ENCODE peak calls at places on chromosomes 11 and 22, in ten cellular contexts. E, G, R, O, P, T, V, S, I and Q are unnamed samples. For H3K4me1 and H3K36me3, the result is how much of the 10 kb centered on the place peaks cover.

GRCh38 chr11:65417221-65417701 is 5.3 kb upstream of the NEAT1 start:
- DNase-seq in O (no peak), P (peak), V (no peak), G (peak), R (peak), I (no peak), E (peak), T (peak), S (no peak), Q (peak)

GRCh38 chr11:8503872-8504491 is 90.0 kb downstream of the STK33 start:
- DNase-seq in R (no peak), P (no peak), G (no peak), O (no peak), S (no peak), T (peak), I (peak), V (no peak), E (no peak), Q (no peak)

GRCh38 chr22:45604239-45604711 is 67.4 kb upstream of the ATXN10 start:
- DNase-seq in E (no peak), O (no peak), V (no peak), R (no peak), T (no peak), S (no peak), I (no peak), G (no peak), P (peak), Q (no peak)

GRCh38 chr11:21398195-21398594 is 728.8 kb downstream of the NELL1 start:
- DNase-seq in E (no peak), I (no peak), V (no peak), P (no peak), O (no peak), G (no peak), S (no peak), T (no peak), R (no peak), Q (no peak)

GRCh38 chr11:74770456-74770855 is 21.8 kb downstream of the RNF169 start:
- DNase-seq in E (no peak), V (no peak), G (no peak), P (no peak), O (no peak), T (no peak), R (no peak), I (no peak), S (no peak), Q (no peak)

GRCh38 chr11:44496391-44496790 is 69.1 kb upstream of the CD82 start:
- DNase-seq in G (no peak), P (no peak), V (no peak), S (no peak), T (no peak), I (no peak), R (no peak), E (no peak), O (no peak), Q (no peak)

GRCh38 chr22:33803371-33803770 is 116.9 kb downstream of the LARGE1 start:
- DNase-seq in S (no peak), G (no peak), E (no peak), O (no peak), R (no peak), P (peak), T (no peak), V (no peak), I (no peak), Q (no peak)

GRCh38 chr22:40855104-40855959 is 1.1 kb downstream of the ST13 start:
- DNase-seq in E (no peak), P (no peak), R (no peak), S (no peak), V (no peak), I (no peak), O (no peak), G (peak), T (no peak), Q (no peak)

GRCh38 chr11:36425593-36426206 is 84.4 kb downstream of the TRAF6 start:
- DNase-seq in V (no peak), R (no peak), S (no peak), T (no peak), G (no peak), E (no peak), P (no peak), I (no peak), O (no peak), Q (no peak)

GRCh38 chr11:128831781-128832497 is 35.2 kb downstream of the KCNJ1 start:
- DNase-seq in G (no peak), T (no peak), E (no peak), P (no peak), O (no peak), V (no peak), R (no peak), I (no peak), S (no peak), Q (no peak)

GRCh38 chr11:43898574-43898973 is 17.9 kb downstream of the ALKBH3 start:
- DNase-seq in T (no peak), E (no peak), P (no peak), G (no peak), R (no peak), I (no peak), V (no peak), S (no peak), O (no peak), Q (no peak)

GRCh38 chr11:75768909-75769771 is 562 bp downstream of the DGAT2 start:
- DNase-seq in E (no peak), R (no peak), O (no peak), V (no peak), T (no peak), G (no peak), P (peak), S (peak), I (no peak), Q (no peak)

GRCh38 chr11:130211144-130211543 is 51.6 kb downstream of the ST14 start:
- DNase-seq in P (no peak), T (no peak), S (no peak), I (no peak), V (no peak), O (no peak), E (no peak), G (peak), R (no peak), Q (no peak)

GRCh38 chr11:2825261-2825885 is 60.2 kb downstream of the CDKN1C start:
- DNase-seq in T (peak), E (peak), O (peak), G (peak), V (no peak), R (peak), I (peak), S (no peak), P (peak), Q (peak)

GRCh38 chr11:62145261-62145871 is 21.6 kb downstream of the INCENP start:
- DNase-seq in T (no peak), G (peak), O (no peak), V (no peak), E (no peak), I (no peak), R (peak), S (peak), P (no peak), Q (no peak)

GRCh38 chr11:126772267-126772666 is 228.3 kb downstream of the KIRREL3 start:
- DNase-seq in S (no peak), V (no peak), G (no peak), R (no peak), E (no peak), T (no peak), O (no peak), I (no peak), P (no peak), Q (no peak)

GRCh38 chr11:129277216-129277838 is 85.2 kb upstream of the ARHGAP32 start:
- DNase-seq in R (no peak), I (peak), T (no peak), G (no peak), V (no peak), S (no peak), P (no peak), O (no peak), E (no peak), Q (no peak)

GRCh38 chr11:27241316-27242122 is 121.5 kb downstream of the CCDC34 start:
- DNase-seq in T (no peak), G (no peak), O (no peak), S (no peak), V (no peak), R (no peak), E (no peak), P (no peak), I (no peak), Q (no peak)

GRCh38 chr11:1825039-1825740 is 9.6 kb upstream of the SYT8 start:
- DNase-seq in R (peak), E (no peak), S (no peak), I (peak), G (peak), T (peak), P (no peak), V (peak), O (peak), Q (no peak)

GRCh38 chr11:57641426-57641825 is 8.3 kb downstream of the YPEL4 start:
- DNase-seq in O (peak), V (no peak), I (peak), G (no peak), S (peak), T (no peak), E (no peak), P (no peak), R (no peak), Q (no peak)

GRCh38 chr22:25172153-25172552 is 27.5 kb upstream of the CRYBB3 start:
- DNase-seq in G (no peak), S (peak), E (no peak), R (peak), P (no peak), O (no peak), V (no peak), I (peak), T (peak), Q (no peak)

GRCh38 chr11:73957654-73958361 is 7.0 kb downstream of the DNAJB13 start:
- DNase-seq in P (peak), I (no peak), V (no peak), S (no peak), E (no peak), O (no peak), T (no peak), G (no peak), R (no peak), Q (no peak)

GRCh38 chr11:10058356-10058755 is 235.7 kb downstream of the SBF2 start:
- DNase-seq in V (no peak), I (no peak), O (no peak), P (no peak), T (no peak), S (no peak), R (no peak), G (no peak), E (no peak), Q (no peak)

DNA sequence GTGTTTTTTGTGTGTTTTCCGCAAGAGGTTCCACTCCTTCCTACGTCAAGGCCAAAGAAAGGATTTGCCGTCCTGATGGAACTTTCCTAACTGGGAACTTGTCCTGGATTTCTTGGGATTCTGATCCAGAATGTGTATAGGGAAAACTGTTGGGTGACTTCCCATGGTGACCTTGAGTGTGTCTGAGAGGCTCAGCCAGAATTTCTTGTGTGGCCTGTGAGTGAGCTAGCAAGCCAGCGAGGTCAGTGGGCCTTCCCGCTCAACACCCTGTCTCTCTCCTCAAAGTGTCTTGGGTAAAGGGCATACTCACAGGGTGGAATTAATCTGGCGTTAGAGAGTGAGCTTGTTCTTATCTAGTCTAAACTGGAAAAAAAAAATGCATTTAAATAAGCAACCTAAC is 20.3 kb downstream of the ZNRF3 start:
- DNase-seq in T (no peak), O (no peak), I (no peak), V (no peak), R (no peak), E (peak), G (no peak), S (no peak), P (peak), Q (no peak)
- TF ChIP-seq EP300 in T (no peak), O (no peak), I (no peak), V (no peak), R (no peak), E (no peak), G (no peak), S (no peak), P (no peak), Q (no peak)

DNA sequence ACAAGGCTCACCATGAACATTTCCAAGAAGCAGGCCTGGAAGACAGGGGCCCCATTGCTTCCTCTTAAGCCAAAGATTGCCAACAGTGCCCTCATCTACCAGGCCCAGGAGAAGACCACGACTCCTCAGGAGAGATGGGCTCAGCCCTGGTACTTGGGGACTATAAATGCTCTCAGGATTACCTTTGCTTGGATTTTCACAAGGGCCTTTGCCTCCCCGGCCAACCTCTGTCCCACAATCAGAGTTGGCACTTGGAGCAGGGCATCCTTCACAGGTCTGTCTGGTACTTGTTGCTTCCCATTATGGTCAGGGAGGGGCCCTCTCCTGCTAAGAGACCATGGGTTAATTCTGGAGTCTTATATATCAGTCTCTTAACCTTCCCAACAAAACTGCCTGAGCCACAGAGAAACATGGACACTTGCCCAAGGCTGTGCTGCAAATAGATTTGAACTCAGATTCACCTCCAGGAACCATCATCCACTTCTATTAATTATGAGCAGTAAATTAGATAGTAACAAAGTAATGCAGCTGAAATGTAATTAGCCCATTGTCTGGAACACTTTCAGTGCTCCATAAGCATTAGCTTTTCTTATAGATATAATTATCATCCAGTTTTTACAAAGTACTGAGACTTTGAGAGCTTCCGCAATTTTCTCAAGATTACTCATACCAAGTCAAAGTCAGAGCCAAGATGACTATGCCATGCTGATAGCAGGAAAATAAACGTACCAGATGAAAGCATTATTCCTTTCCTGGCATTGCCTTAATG is 33.5 kb downstream of the POU2AF3 start:
- DNase-seq in T (no peak), V (no peak), I (no peak), G (no peak), E (peak), P (peak), O (no peak), R (no peak), S (peak), Q (no peak)
- H3K4me1 ChIP-seq in T (under half), V (under half), I (half or more), G (half or more), E (under half), P (half or more), O (under half), R (half or more), S (under half), Q (under half)

GRCh38 chr11:13776134-13776815 is 107.8 kb downstream of the FAR1 start:
- DNase-seq in E (no peak), G (no peak), O (no peak), T (no peak), R (no peak), S (no peak), I (no peak), V (no peak), P (no peak), Q (no peak)
- H3K36me3 ChIP-seq in E (under half), G (under half), O (under half), T (under half), R (under half), S (under half), I (under half), V (under half), P (under half), Q (under half)

DNA sequence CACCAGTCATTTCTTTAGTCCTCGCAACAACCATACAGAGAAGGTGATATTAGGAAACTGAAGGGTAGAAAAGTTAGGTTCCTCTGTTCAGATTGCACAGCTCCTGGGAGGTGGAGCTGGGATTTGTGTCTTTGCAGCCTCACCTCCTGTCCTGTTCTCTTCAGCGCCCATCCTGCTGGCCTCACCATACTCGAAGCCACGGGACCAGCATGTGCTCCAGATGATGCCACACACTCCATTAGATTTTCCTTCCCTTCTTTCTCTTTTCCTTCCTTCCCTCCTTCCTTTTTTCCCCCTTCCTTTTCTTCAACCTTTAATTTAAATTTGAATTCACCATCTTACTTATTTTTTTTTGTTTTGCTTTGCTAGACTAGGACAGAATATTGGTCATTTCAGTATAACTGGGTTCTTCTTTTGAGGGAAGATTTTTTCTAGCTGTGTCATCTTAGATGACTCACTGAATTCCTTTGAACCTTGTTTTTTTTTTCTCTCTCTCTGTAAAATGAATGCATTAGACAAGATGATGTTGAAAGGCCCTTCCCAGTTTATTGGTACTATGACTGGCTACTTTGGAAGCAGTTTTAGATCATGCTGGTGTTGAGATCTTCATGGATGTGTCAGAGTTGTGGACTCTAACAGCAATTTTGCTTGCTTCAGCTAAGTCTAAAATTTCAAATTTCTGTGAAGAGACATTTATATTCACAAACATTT is 662.5 kb upstream of the TENM4 start:
- DNase-seq in G (no peak), V (no peak), S (no peak), R (no peak), T (no peak), I (peak), O (no peak), P (no peak), E (no peak), Q (no peak)
- TF ChIP-seq EP300 in G (no peak), V (no peak), S (peak), R (no peak), T (no peak), I (no peak), O (no peak), P (no peak), E (no peak), Q (no peak)